ENCODE peak calls at places on chromosomes 7 and 10, in four cellular contexts. One of them, this sample, is unnamed.

GRCh38 chr7:63925262-63925625 is 73.4 kb upstream of the ZNF722 start:
- DNase-seq in sigmoid colon: no peak
- DNase-seq in osteocyte: no peak
- DNase-seq in fibroblast of the aortic adventitia: no peak
- DNase-seq in this sample: no peak

GRCh38 chr10:113680172-113681111 is 730 bp downstream of the CASP7 start:
- DNase-seq in sigmoid colon: peak
- DNase-seq in osteocyte: no peak
- DNase-seq in fibroblast of the aortic adventitia: peak
- DNase-seq in this sample: no peak

GRCh38 chr7:32115831-32116230 is 45.6 kb upstream of the PDE1C start:
- DNase-seq in sigmoid colon: no peak
- DNase-seq in osteocyte: no peak
- DNase-seq in fibroblast of the aortic adventitia: peak
- DNase-seq in this sample: no peak

GRCh38 chr10:133461027-133461426 is 7.3 kb downstream of the SCART1 start:
- DNase-seq in sigmoid colon: no peak
- DNase-seq in osteocyte: peak
- DNase-seq in fibroblast of the aortic adventitia: no peak
- DNase-seq in this sample: no peak

GRCh38 chr7:134315679-134316538 is 821 bp downstream of the SLC35B4 start:
- DNase-seq in sigmoid colon: no peak
- DNase-seq in osteocyte: no peak
- DNase-seq in fibroblast of the aortic adventitia: peak
- DNase-seq in this sample: no peak

GRCh38 chr10:93173867-93174845 is 100.5 kb downstream of the CYP26A1 start:
- DNase-seq in sigmoid colon: no peak
- DNase-seq in osteocyte: no peak
- DNase-seq in fibroblast of the aortic adventitia: no peak
- DNase-seq in this sample: no peak

GRCh38 chr7:26305048-26305868 is 13.6 kb downstream of the SNX10 start:
- DNase-seq in sigmoid colon: no peak
- DNase-seq in osteocyte: no peak
- DNase-seq in fibroblast of the aortic adventitia: no peak
- DNase-seq in this sample: no peak

GRCh38 chr10:101624526-101625102 is 36.5 kb downstream of the DPCD start:
- DNase-seq in sigmoid colon: peak
- DNase-seq in osteocyte: no peak
- DNase-seq in fibroblast of the aortic adventitia: peak
- DNase-seq in this sample: no peak

GRCh38 chr7:79949778-79950177 is 184.9 kb upstream of the GNAI1 start:
- DNase-seq in sigmoid colon: no peak
- DNase-seq in osteocyte: no peak
- DNase-seq in fibroblast of the aortic adventitia: no peak
- DNase-seq in this sample: no peak

GRCh38 chr7:70047891-70048448 is 449.7 kb downstream of the AUTS2 start:
- DNase-seq in sigmoid colon: no peak
- DNase-seq in osteocyte: no peak
- DNase-seq in fibroblast of the aortic adventitia: no peak
- DNase-seq in this sample: no peak

GRCh38 chr10:16843252-16843870 is 26.1 kb upstream of the RSU1 start:
- DNase-seq in sigmoid colon: no peak
- DNase-seq in osteocyte: no peak
- DNase-seq in fibroblast of the aortic adventitia: peak
- DNase-seq in this sample: no peak

GRCh38 chr7:29102554-29103151 is 43.7 kb downstream of the CPVL start:
- DNase-seq in sigmoid colon: peak
- DNase-seq in osteocyte: no peak
- DNase-seq in fibroblast of the aortic adventitia: peak
- DNase-seq in this sample: peak

GRCh38 chr7:126302639-126303038 is 950.1 kb downstream of the GRM8 start:
- DNase-seq in sigmoid colon: no peak
- DNase-seq in osteocyte: no peak
- DNase-seq in fibroblast of the aortic adventitia: no peak
- DNase-seq in this sample: no peak

GRCh38 chr7:133431134-133431711 is 178.3 kb downstream of the EXOC4 start:
- DNase-seq in sigmoid colon: no peak
- DNase-seq in osteocyte: no peak
- DNase-seq in fibroblast of the aortic adventitia: no peak
- DNase-seq in this sample: no peak

GRCh38 chr7:157477550-157478212 is 140.9 kb downstream of the DNAJB6 start:
- DNase-seq in sigmoid colon: peak
- DNase-seq in osteocyte: peak
- DNase-seq in fibroblast of the aortic adventitia: no peak
- DNase-seq in this sample: no peak

GRCh38 chr10:32379950-32380547 is 33.1 kb upstream of the EPC1 start:
- DNase-seq in sigmoid colon: no peak
- DNase-seq in osteocyte: no peak
- DNase-seq in fibroblast of the aortic adventitia: no peak
- DNase-seq in this sample: no peak

GRCh38 chr7:100679927-100680588 is 6.5 kb downstream of the GNB2 start:
- DNase-seq in sigmoid colon: peak
- DNase-seq in osteocyte: no peak
- DNase-seq in fibroblast of the aortic adventitia: peak
- DNase-seq in this sample: no peak

GRCh38 chr10:58318346-58318745 is 16.5 kb upstream of the UBE2D1 start:
- DNase-seq in sigmoid colon: no peak
- DNase-seq in osteocyte: no peak
- DNase-seq in fibroblast of the aortic adventitia: peak
- DNase-seq in this sample: no peak

GRCh38 chr10:86025509-86025908 is 341.1 kb downstream of the GRID1 start:
- DNase-seq in sigmoid colon: no peak
- DNase-seq in osteocyte: no peak
- DNase-seq in fibroblast of the aortic adventitia: no peak
- DNase-seq in this sample: no peak

GRCh38 chr10:95447733-95448132 is 113.4 kb downstream of the SORBS1 start:
- DNase-seq in sigmoid colon: no peak
- DNase-seq in osteocyte: no peak
- DNase-seq in fibroblast of the aortic adventitia: peak
- DNase-seq in this sample: no peak

DNA sequence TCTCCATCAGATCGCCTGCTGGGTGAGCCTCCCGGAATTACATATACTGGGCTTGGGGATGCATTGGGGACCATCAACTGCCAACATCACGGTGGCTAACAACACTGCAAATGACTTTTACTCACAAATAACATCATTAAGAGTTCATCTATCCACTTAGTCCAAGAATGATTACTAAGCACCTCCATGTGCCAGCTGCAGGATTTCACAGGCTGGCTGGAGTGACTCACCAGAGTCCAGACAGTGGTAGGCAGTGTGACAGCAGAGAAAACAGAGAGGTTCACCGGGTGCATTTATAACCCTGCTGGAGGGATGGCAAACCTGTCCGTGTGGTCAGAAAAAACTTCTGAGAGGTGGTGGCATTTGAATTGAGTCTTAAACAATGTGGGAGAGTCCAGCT is 3.2 kb upstream of the IGFBP3 start:
- DNase-seq in sigmoid colon: no peak
- DNase-seq in osteocyte: no peak
- DNase-seq in fibroblast of the aortic adventitia: peak
- DNase-seq in this sample: no peak
- TF ChIP-seq CTCF in sigmoid colon: no peak
- TF ChIP-seq CTCF in osteocyte: peak
- TF ChIP-seq CTCF in fibroblast of the aortic adventitia: peak
- TF ChIP-seq CTCF in this sample: no peak

GRCh38 chr10:78937800-78938694 is 130.7 kb upstream of the ZMIZ1 start:
- DNase-seq in sigmoid colon: no peak
- DNase-seq in osteocyte: no peak
- DNase-seq in fibroblast of the aortic adventitia: no peak
- DNase-seq in this sample: no peak
- TF ChIP-seq CTCF in sigmoid colon: no peak
- TF ChIP-seq CTCF in osteocyte: peak
- TF ChIP-seq CTCF in fibroblast of the aortic adventitia: no peak
- TF ChIP-seq CTCF in this sample: peak

DNA sequence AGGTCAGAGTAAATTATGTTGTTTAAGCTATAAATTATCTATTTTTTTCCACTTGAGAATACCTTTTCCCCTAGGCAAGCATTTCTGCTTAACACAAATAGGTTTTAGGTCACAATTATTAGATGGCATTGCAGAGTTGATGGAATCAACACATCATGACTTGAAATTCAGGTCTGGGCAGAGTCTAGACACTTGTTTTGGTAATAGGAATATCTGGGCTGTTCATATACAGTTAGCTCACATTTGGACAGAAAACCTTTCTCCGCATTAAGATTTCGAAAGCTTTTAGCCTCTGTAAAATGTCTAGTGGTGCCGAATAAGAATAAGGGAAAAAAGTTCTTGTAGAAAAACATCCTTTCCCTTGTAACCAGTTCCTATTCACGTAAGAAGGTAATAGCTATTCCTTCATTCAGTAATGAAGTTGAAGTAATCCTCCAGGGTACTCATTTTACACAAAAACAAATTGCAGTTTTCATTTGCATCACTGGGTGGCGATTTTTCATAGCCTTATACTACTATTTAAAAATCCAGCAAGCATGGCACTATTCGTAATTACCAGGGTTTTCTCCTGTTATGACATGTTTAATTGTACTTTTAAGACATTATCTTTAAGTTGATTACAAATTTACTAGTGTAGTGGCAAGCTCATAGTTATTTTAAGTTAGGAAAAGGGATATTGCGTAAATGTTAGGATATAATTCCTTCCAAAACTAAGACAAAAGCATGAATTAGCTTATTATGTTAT is 37.0 kb downstream of the RPA3 start:
- DNase-seq in sigmoid colon: no peak
- DNase-seq in osteocyte: no peak
- DNase-seq in fibroblast of the aortic adventitia: peak
- DNase-seq in this sample: no peak
- TF ChIP-seq CTCF in sigmoid colon: peak
- TF ChIP-seq CTCF in osteocyte: peak
- TF ChIP-seq CTCF in fibroblast of the aortic adventitia: peak
- TF ChIP-seq CTCF in this sample: peak

GRCh38 chr7:140275069-140275961 is 98.5 kb upstream of the KDM7A start:
- DNase-seq in sigmoid colon: peak
- DNase-seq in osteocyte: no peak
- DNase-seq in fibroblast of the aortic adventitia: peak
- DNase-seq in this sample: no peak
- TF ChIP-seq CTCF in sigmoid colon: no peak
- TF ChIP-seq CTCF in osteocyte: no peak
- TF ChIP-seq CTCF in fibroblast of the aortic adventitia: no peak
- TF ChIP-seq CTCF in this sample: no peak

DNA sequence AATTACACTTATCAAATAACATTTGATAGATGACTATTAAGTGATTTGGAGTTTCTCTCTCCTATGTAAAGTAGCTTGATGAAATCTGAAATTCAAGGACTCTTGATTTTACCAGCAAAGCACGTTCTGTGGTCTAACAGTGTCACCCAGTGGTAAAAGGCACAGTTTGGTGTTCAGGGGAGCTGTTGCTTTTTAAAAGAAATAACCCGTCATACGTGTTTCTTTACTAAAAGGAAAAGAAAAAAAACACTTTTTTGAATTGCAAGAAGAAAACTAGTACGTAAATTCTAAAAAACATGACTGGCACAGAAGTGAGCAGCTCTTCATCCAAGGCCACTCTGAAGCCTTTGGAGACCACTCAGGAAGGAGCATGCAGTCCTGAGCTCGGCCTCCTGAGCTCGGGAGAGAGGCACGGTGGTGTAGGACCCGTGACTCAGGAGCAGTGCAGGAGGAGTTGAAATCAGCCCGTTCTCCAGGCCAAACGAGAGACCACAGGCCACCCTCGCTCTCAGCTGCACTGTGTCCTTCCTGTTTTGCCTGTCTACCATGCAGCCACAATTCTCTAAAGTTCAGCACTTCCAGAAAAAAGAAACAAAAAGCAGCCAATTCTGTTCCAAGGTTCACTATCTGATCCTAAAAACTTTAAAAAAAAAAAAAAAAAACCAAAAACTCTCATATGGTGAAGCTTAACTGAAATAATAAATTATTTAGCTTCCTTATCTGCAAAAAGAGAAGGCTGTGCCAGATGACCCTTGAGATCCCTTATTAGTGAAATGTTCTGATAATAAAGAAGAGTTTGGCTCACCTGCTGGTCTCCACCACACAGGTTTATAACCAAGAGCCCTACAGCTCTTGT is 212.6 kb upstream of the FRMD4A start:
- DNase-seq in sigmoid colon: no peak
- DNase-seq in osteocyte: no peak
- DNase-seq in fibroblast of the aortic adventitia: peak
- DNase-seq in this sample: no peak
- TF ChIP-seq CTCF in sigmoid colon: no peak
- TF ChIP-seq CTCF in osteocyte: peak
- TF ChIP-seq CTCF in fibroblast of the aortic adventitia: peak
- TF ChIP-seq CTCF in this sample: peak

GRCh38 chr7:22853138-22853537 is 30.5 kb upstream of the TOMM7 start:
- DNase-seq in sigmoid colon: no peak
- DNase-seq in osteocyte: no peak
- DNase-seq in fibroblast of the aortic adventitia: no peak
- DNase-seq in this sample: no peak

GRCh38 chr7:22854158-22855048 is 31.8 kb upstream of the TOMM7 start:
- DNase-seq in sigmoid colon: peak
- DNase-seq in osteocyte: peak
- DNase-seq in fibroblast of the aortic adventitia: peak
- DNase-seq in this sample: peak

GRCh38 chr7:22855049-22855392 is 32.4 kb upstream of the TOMM7 start:
- DNase-seq in sigmoid colon: no peak
- DNase-seq in osteocyte: no peak
- DNase-seq in fibroblast of the aortic adventitia: no peak
- DNase-seq in this sample: no peak

GRCh38 chr7:22851140-22851539 is 28.5 kb upstream of the TOMM7 start:
- DNase-seq in sigmoid colon: no peak
- DNase-seq in osteocyte: no peak
- DNase-seq in fibroblast of the aortic adventitia: no peak
- DNase-seq in this sample: no peak

DNA sequence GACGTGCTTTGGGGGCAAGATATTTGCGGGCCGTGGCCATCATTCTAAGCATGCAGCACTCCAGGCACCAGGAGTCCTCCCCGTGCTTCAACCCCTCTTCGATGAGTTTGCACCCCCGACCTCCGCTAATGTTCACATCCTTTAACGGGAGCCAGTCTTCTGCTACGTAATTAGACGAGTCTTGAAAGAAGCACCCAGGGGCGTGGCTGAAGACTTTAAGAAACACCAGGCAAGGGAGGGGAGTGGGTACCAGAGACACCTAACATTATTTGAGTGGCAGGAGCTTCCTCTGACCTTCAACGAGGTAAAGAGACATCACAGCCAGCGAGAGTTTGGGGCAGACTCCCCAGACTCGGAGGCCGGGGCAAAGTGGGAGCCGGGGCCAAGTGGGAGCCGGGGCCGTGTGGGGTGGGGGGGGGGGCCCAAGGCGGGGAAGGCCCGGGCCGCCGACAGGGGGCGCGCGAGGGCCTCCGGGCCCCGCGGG is 31.1 kb upstream of the TOMM7 start:
- DNase-seq in sigmoid colon: no peak
- DNase-seq in osteocyte: no peak
- DNase-seq in fibroblast of the aortic adventitia: peak
- DNase-seq in this sample: no peak
- TF ChIP-seq CTCF in sigmoid colon: no peak
- TF ChIP-seq CTCF in osteocyte: no peak
- TF ChIP-seq CTCF in fibroblast of the aortic adventitia: peak
- TF ChIP-seq CTCF in this sample: no peak